ENCODE peak calls at places on chromosomes 13 and 19, in five cellular contexts. F, Y, X, P and D are unnamed samples.
A peak's percentile ranks its signal among the peaks of the same experiment; 100 is the strongest.

GRCh38 chr19:37413243-37414084 is 42.6 kb downstream of the ZNF527 start:
- DNase-seq in X (no peak), Y (no peak), P (no peak), F (no peak), D (no peak)

GRCh38 chr19:28633223-28634030 is 579.5 kb downstream of the UQCRFS1 start:
- DNase-seq in X (no peak), P (peak; percentile 47), F (peak; percentile 27), Y (peak; percentile 41), D (peak; percentile 7)

GRCh38 chr13:24842533-24843278 is 78.7 kb downstream of the RNF17 start:
- DNase-seq in P (no peak), Y (no peak), X (no peak), F (no peak), D (no peak)

GRCh38 chr19:18469245-18470107 is 31.5 kb upstream of the ISYNA1 start:
- DNase-seq in Y (peak; percentile 80), F (peak; percentile 39), X (peak; percentile 32), P (peak; percentile 40), D (no peak)

GRCh38 chr19:6736169-6736916 is 1.0 kb downstream of the GPR108 start:
- DNase-seq in P (peak; percentile 70), Y (peak; percentile 71), X (peak; percentile 35), F (no peak), D (peak; percentile 62)

GRCh38 chr13:70249332-70250064 is 141.2 kb upstream of the KLHL1 start:
- DNase-seq in Y (no peak), X (no peak), F (no peak), P (peak; percentile 2), D (peak; percentile 15)

GRCh38 chr13:64928704-64929499 is 2301.2 kb downstream of the PCDH9 start:
- DNase-seq in P (peak; percentile 69), X (no peak), F (no peak), Y (no peak), D (no peak)

GRCh38 chr19:10625003-10625761 is at the start of gene SLC44A2:
- DNase-seq in P (no peak), Y (peak; percentile 90), F (no peak), X (no peak), D (no peak)

GRCh38 chr13:84455143-84455905 is 573.0 kb upstream of the SLITRK1 start:
- DNase-seq in Y (no peak), X (no peak), F (no peak), P (no peak), D (no peak)

GRCh38 chr19:2529473-2529918 is 53.6 kb downstream of the GADD45B start:
- DNase-seq in F (no peak), P (no peak), X (no peak), Y (peak; percentile 67), D (no peak)

GRCh38 chr13:32881074-32881791 is 135.0 kb upstream of the KL start:
- DNase-seq in P (peak; percentile 31), Y (no peak), F (no peak), X (no peak), D (no peak)

GRCh38 chr19:29631450-29631849 is 25.4 kb downstream of the POP4 start:
- DNase-seq in P (no peak), F (no peak), Y (no peak), X (no peak), D (no peak)

GRCh38 chr13:26964278-26965057 is 203.9 kb upstream of the GPR12 start:
- DNase-seq in X (no peak), F (no peak), P (no peak), Y (no peak), D (no peak)